ENCODE peak calls at places on chromosomes 11 and 22, in six cellular contexts. A is stimulated activated CD4-positive, alpha-beta T cell treated with anti-CD3 and anti-CD28 coated beads, Interleukin-2, amount 100 ng/mL, for 48 hours; P is AML-193; R is NCI-H1092 treated with DMSO at 0.1 percent for 48 hours; F is central memory CD8-positive, alpha-beta T cell; Z is GM19239. E is an unnamed sample.

GRCh38 chr11:108199446-108200321 is 22.8 kb downstream of the NPAT start:
- DNase-seq in R (no peak), A (peak), Z (peak), P (peak), F (no peak), E (peak)

GRCh38 chr22:49721211-49721763 is 106.4 kb downstream of the BRD1 start:
- DNase-seq in A (no peak), F (no peak), Z (no peak), R (no peak), P (no peak), E (no peak)

GRCh38 chr22:41862160-41862529 is 29.2 kb downstream of the SREBF2 start:
- DNase-seq in P (no peak), A (peak), R (no peak), F (no peak), Z (peak), E (peak)

GRCh38 chr22:49555526-49555925 is 272.1 kb downstream of the BRD1 start:
- DNase-seq in P (no peak), F (no peak), A (no peak), R (no peak), Z (no peak), E (no peak)

GRCh38 chr11:111935331-111936044 is 1.7 kb upstream of the DIXDC1 start:
- DNase-seq in P (no peak), F (no peak), Z (no peak), R (no peak), A (no peak), E (peak)

GRCh38 chr11:26806209-26806608 is 84.3 kb upstream of the SLC5A12 start:
- DNase-seq in F (no peak), P (no peak), Z (no peak), R (no peak), A (no peak), E (no peak)

GRCh38 chr11:33636104-33636503 is 64.5 kb downstream of the C11orf91 start:
- DNase-seq in P (peak), Z (no peak), F (no peak), A (no peak), R (no peak), E (peak)

GRCh38 chr11:70597751-70598377 is 199.5 kb downstream of the CTTN start:
- DNase-seq in Z (no peak), P (no peak), R (no peak), F (no peak), A (no peak), E (no peak)

GRCh38 chr11:73950869-73951710 is at the start of gene DNAJB13:
- DNase-seq in F (no peak), P (peak), A (no peak), R (peak), Z (peak), E (peak)

E was measured in NB4.